ENCODE peak calls at places on chromosome 1, in four cellular contexts. One of them, this sample, is unnamed.

GRCh38 chr1:109197163-109198042 is 16.3 kb upstream of the SARS1 start:
- DNase-seq in cardiac muscle cell: peak; percentile 96
- DNase-seq in occipital lobe: no peak
- DNase-seq in substantia nigra: no peak
- DNase-seq in this sample: no peak

GRCh38 chr1:2388004-2388913 is 3.1 kb downstream of the MORN1 start:
- DNase-seq in cardiac muscle cell: no peak
- DNase-seq in occipital lobe: no peak
- DNase-seq in substantia nigra: no peak
- DNase-seq in this sample: no peak

GRCh38 chr1:150320667-150320978 is 710 bp upstream of the PRPF3 start:
- DNase-seq in cardiac muscle cell: peak; percentile 3
- DNase-seq in occipital lobe: no peak
- DNase-seq in substantia nigra: no peak
- DNase-seq in this sample: no peak

GRCh38 chr1:207873055-207873890 is 37.7 kb downstream of the CD34 start:
- DNase-seq in cardiac muscle cell: no peak
- DNase-seq in occipital lobe: no peak
- DNase-seq in substantia nigra: no peak
- DNase-seq in this sample: no peak

GRCh38 chr1:21042920-21043605 is 133.6 kb downstream of the EIF4G3 start:
- DNase-seq in cardiac muscle cell: peak; percentile 87
- DNase-seq in occipital lobe: no peak
- DNase-seq in substantia nigra: no peak
- DNase-seq in this sample: no peak

GRCh38 chr1:111116496-111116895 is 23.4 kb downstream of the DRAM2 start:
- DNase-seq in cardiac muscle cell: no peak
- DNase-seq in occipital lobe: no peak
- DNase-seq in substantia nigra: no peak
- DNase-seq in this sample: no peak

GRCh38 chr1:171935664-171936063 is 94.4 kb downstream of the DNM3 start:
- DNase-seq in cardiac muscle cell: no peak
- DNase-seq in occipital lobe: no peak
- DNase-seq in substantia nigra: no peak
- DNase-seq in this sample: no peak

GRCh38 chr1:171841050-171841910 is at the start of gene DNM3:
- DNase-seq in cardiac muscle cell: peak; percentile 91
- DNase-seq in occipital lobe: peak; percentile 84
- DNase-seq in substantia nigra: peak; percentile 89
- DNase-seq in this sample: peak; percentile 91

GRCh38 chr1:3351300-3352083 is 103.0 kb upstream of the ARHGEF16 start:
- DNase-seq in cardiac muscle cell: no peak
- DNase-seq in occipital lobe: no peak
- DNase-seq in substantia nigra: no peak
- DNase-seq in this sample: no peak

GRCh38 chr1:8040586-8040985 is 14.5 kb upstream of the ERRFI1 start:
- DNase-seq in cardiac muscle cell: peak; percentile 98
- DNase-seq in occipital lobe: peak; percentile 24
- DNase-seq in substantia nigra: no peak
- DNase-seq in this sample: no peak

GRCh38 chr1:180053594-180054567 is 99.3 kb downstream of the CEP350 start:
- DNase-seq in cardiac muscle cell: peak; percentile 63
- DNase-seq in occipital lobe: no peak
- DNase-seq in substantia nigra: no peak
- DNase-seq in this sample: no peak

GRCh38 chr1:39110882-39111281 is 84.7 kb downstream of the NDUFS5 start:
- DNase-seq in cardiac muscle cell: peak; percentile 66
- DNase-seq in occipital lobe: no peak
- DNase-seq in substantia nigra: no peak
- DNase-seq in this sample: no peak

GRCh38 chr1:41396084-41396483 is 34.9 kb downstream of the FOXO6 start:
- DNase-seq in cardiac muscle cell: no peak
- DNase-seq in occipital lobe: no peak
- DNase-seq in substantia nigra: no peak
- DNase-seq in this sample: no peak

GRCh38 chr1:153386500-153386901 is 4.4 kb downstream of the S100A8 start:
- DNase-seq in cardiac muscle cell: no peak
- DNase-seq in occipital lobe: no peak
- DNase-seq in substantia nigra: no peak
- DNase-seq in this sample: no peak

This sample was measured in anterior cingulate cortex.